ENCODE peak calls at places on chromosomes 1 and 21, in seven cellular contexts. O, C, N, V, G, Q and J are unnamed samples.

GRCh38 chr1:41500378-41500777 is 15.9 kb upstream of the EDN2 start:
- DNase-seq in O (peak; percentile 82), C (no peak), N (no peak), V (no peak), G (peak; percentile 57), Q (no peak), J (peak; percentile 53)

GRCh38 chr1:15425521-15425920 is 12.7 kb upstream of the CTRC start:
- DNase-seq in O (no peak), C (no peak), N (no peak), V (no peak), G (no peak), Q (no peak), J (no peak)

GRCh38 chr1:221759436-221759835 is 17.5 kb upstream of the DUSP10 start:
- DNase-seq in O (no peak), C (no peak), N (no peak), V (peak; percentile 40), G (no peak), Q (peak; percentile 60), J (no peak)

GRCh38 chr21:33981341-33982101 is 65.9 kb upstream of the ATP5PO start:
- DNase-seq in O (no peak), C (no peak), N (no peak), V (peak; percentile 28), G (peak; percentile 21), Q (peak; percentile 86), J (no peak)

GRCh38 chr1:161079436-161080110 is 9.8 kb downstream of the NECTIN4 start:
- DNase-seq in O (no peak), C (no peak), N (no peak), V (no peak), G (no peak), Q (no peak), J (no peak)

GRCh38 chr1:116751149-116751548 is 3.1 kb upstream of the CD2 start:
- DNase-seq in O (no peak), C (no peak), N (no peak), V (no peak), G (no peak), Q (no peak), J (no peak)

GRCh38 chr1:116853680-116854191 is 56.0 kb upstream of the PTGFRN start:
- DNase-seq in O (peak; percentile 75), C (peak; percentile 42), N (no peak), V (peak; percentile 85), G (no peak), Q (peak; percentile 77), J (peak; percentile 85)

GRCh38 chr1:13911697-13912619 is 212.0 kb downstream of the PRDM2 start:
- DNase-seq in O (no peak), C (no peak), N (no peak), V (no peak), G (no peak), Q (no peak), J (no peak)

GRCh38 chr1:41464886-41465285 is 19.6 kb downstream of the EDN2 start:
- DNase-seq in O (no peak), C (no peak), N (no peak), V (no peak), G (no peak), Q (no peak), J (no peak)

GRCh38 chr1:55211909-55212308 is 3.3 kb downstream of the USP24 start:
- DNase-seq in O (no peak), C (no peak), N (peak; percentile 44), V (no peak), G (no peak), Q (no peak), J (no peak)

GRCh38 chr1:85085417-85085816 is 37.1 kb upstream of the MCOLN3 start:
- DNase-seq in O (no peak), C (no peak), N (peak; percentile 7), V (no peak), G (no peak), Q (no peak), J (no peak)

GRCh38 chr1:61079276-61079897 is 3.0 kb upstream of the NFIA start:
- DNase-seq in O (peak; percentile 87), C (no peak), N (no peak), V (no peak), G (no peak), Q (no peak), J (no peak)

GRCh38 chr1:156460525-156460924 is 40.0 kb downstream of the MEF2D start:
- DNase-seq in O (no peak), C (no peak), N (no peak), V (no peak), G (no peak), Q (no peak), J (no peak)

GRCh38 chr21:23725576-23725975 is 1881.7 kb downstream of the MRPL39 start:
- DNase-seq in O (no peak), C (no peak), N (no peak), V (no peak), G (no peak), Q (no peak), J (no peak)

GRCh38 chr21:42696026-42696380 is 42.6 kb downstream of the PDE9A start:
- DNase-seq in O (no peak), C (no peak), N (no peak), V (no peak), G (no peak), Q (no peak), J (peak; percentile 20)

GRCh38 chr1:155137129-155137528 is 1.5 kb downstream of the SLC50A1 start:
- DNase-seq in O (no peak), C (no peak), N (no peak), V (no peak), G (no peak), Q (no peak), J (no peak)
- H3K4me3 ChIP-seq in O (peak overlapping the region; percentile 45), C (peak overlapping the region; percentile 77), N (peak overlapping the region; percentile 81), V (peak overlapping the region; percentile 78), G (peak overlapping the region; percentile 68), Q (peak overlapping the region; percentile 62), J (peak overlapping the region; percentile 99)

DNA sequence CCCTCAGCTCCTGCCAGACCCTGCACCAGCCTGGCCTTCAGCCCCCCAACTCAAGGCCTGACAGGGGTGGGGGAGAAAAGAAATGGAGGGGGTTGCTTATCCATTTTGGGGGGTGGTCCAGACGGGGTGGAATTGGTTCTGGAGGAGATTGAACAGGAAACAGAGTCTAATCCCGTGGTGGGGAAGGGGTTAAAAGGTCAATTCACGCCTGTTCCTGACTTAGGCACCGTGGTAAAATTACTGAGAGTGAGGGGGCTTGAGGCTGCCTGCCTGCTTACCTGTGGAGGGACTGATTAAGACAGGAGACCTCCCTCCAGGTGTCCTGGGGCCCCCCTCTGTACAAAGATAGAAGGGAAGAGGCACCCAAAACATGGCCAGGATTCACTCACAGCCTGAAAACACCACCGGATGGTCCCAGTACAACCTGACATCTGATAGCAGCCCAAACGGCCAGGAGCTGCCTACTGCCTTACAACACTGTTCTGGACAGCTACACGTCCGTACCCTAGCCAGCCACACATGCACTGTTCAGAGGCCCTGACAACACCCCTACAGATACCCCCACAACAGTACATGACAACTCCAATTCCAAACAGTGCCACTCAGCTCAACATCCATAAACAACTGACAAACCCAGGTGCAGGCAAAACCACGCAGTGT is 31.8 kb downstream of the AHDC1 start:
- DNase-seq in O (no peak), C (no peak), N (no peak), V (no peak), G (no peak), Q (no peak), J (peak; percentile 83)
- H3K4me3 ChIP-seq in O (no peak overlapping the region), C (no peak overlapping the region), N (no peak overlapping the region), V (no peak overlapping the region), G (no peak overlapping the region), Q (no peak overlapping the region), J (peak overlapping the region; percentile 58)

GRCh38 chr1:203185585-203185984 is 919 bp downstream of the CHI3L1 start:
- DNase-seq in O (no peak), C (no peak), N (no peak), V (no peak), G (no peak), Q (no peak), J (no peak)

GRCh38 chr1:203187306-203188264 is 1.1 kb upstream of the CHI3L1 start:
- DNase-seq in O (no peak), C (no peak), N (no peak), V (no peak), G (no peak), Q (no peak), J (peak; percentile 48)

GRCh38 chr1:203185061-203185461 is 1.4 kb downstream of the CHI3L1 start:
- DNase-seq in O (no peak), C (no peak), N (no peak), V (no peak), G (no peak), Q (no peak), J (no peak)

GRCh38 chr1:203186091-203186445 is 436 bp downstream of the CHI3L1 start:
- DNase-seq in O (no peak), C (no peak), N (no peak), V (no peak), G (no peak), Q (no peak), J (no peak)

DNA sequence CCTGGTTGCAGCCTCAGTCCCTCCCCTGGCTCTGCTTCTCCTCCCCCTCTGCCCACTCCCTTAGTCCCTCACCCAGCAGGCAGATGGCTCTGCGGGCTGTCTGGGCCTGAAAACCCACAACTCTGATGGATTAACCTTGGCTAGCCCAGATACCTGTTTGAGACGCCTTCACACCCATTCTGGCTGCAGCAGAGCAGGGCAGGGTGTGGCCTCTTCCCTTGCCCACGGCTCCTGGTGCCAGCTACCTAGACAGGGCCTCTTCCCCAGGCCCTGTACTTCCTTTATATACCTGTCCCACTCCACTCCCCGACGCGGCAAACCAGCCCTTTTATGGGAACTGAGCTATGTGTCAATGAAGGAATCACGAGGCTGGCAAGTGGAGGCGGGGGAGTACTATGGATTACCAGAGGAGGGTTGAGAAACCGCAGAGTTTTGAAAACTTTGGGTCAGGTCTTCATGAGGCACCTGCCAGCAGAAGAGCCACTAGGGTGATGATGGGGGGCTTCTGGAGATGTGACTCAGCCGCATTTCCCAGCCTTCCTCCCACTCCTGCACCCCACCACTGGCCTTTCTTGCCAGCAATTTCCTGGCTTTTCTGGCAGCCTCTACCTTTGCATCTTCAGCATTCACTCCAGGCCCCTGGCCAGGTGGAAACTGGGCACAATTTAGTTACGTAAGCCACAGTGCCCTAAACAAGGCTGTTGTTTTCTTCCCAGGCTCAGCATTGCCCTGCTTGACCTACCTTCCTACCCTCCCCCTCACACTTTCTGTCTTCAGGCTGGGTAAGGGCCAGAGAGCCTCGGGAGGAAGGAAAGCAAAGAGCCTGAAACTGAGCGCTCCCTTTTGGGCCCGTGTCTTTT is at the start of gene CHI3L1:
- DNase-seq in O (no peak), C (no peak), N (no peak), V (peak; percentile 90), G (no peak), Q (no peak), J (peak; percentile 69)
- H3K4me3 ChIP-seq in O (no peak within 1 kb of the TSS), C (no peak within 1 kb of the TSS), N (no peak within 1 kb of the TSS), V (peak within 1 kb of the TSS; percentile 34), G (no peak within 1 kb of the TSS), Q (no peak within 1 kb of the TSS), J (no peak within 1 kb of the TSS)

GRCh38 chr1:94599090-94599813 is 57.7 kb upstream of the F3 start:
- DNase-seq in O (peak; percentile 18), C (no peak), N (no peak), V (no peak), G (no peak), Q (peak; percentile 44), J (peak; percentile 86)

GRCh38 chr1:94603663-94604062 is 62.1 kb upstream of the F3 start:
- DNase-seq in O (no peak), C (no peak), N (no peak), V (no peak), G (no peak), Q (no peak), J (no peak)

GRCh38 chr1:94602802-94603625 is 61.5 kb upstream of the F3 start:
- DNase-seq in O (no peak), C (no peak), N (no peak), V (no peak), G (no peak), Q (no peak), J (no peak)

GRCh38 chr1:94600556-94600955 is 59.0 kb upstream of the F3 start:
- DNase-seq in O (peak; percentile 16), C (no peak), N (no peak), V (no peak), G (no peak), Q (no peak), J (peak; percentile 44)

GRCh38 chr1:94602312-94602711 is 60.8 kb upstream of the F3 start:
- DNase-seq in O (peak; percentile 57), C (no peak), N (no peak), V (peak; percentile 64), G (no peak), Q (no peak), J (peak; percentile 29)
- H3K4me3 ChIP-seq in O (no peak overlapping the region), C (no peak overlapping the region), N (no peak overlapping the region), V (no peak overlapping the region), G (no peak overlapping the region), Q (no peak overlapping the region), J (no peak overlapping the region)